ENCODE peak calls at places on chromosomes 16 and 17, in nine cellular contexts. M is germinal center; R is HFFc6; U is CD8-positive, alpha-beta memory T cell; H is cardiac muscle cell; S is iris pigment epithelial cell; N is T47D; C is NT2/D1; L is A172. V is an unnamed sample.

GRCh38 chr17:8995711-8996110 is 25.6 kb upstream of the NTN1 start:
- DNase-seq in M (no peak), H (no peak), S (no peak), C (no peak), N (no peak), L (no peak), R (no peak), U (no peak), V (no peak)

GRCh38 chr17:50477976-50478375 is 684 bp upstream of the RSAD1 start:
- DNase-seq in S (no peak), L (no peak), N (no peak), C (no peak), U (no peak), H (no peak), R (no peak), M (no peak), V (no peak)

GRCh38 chr17:82156284-82156925 is 56.2 kb downstream of the CCDC57 start:
- DNase-seq in S (no peak), H (no peak), R (no peak), N (no peak), L (no peak), C (no peak), U (no peak), M (no peak), V (no peak)

GRCh38 chr16:87595712-87596111 is 6.6 kb upstream of the JPH3 start:
- DNase-seq in R (no peak), U (no peak), C (no peak), N (no peak), S (no peak), M (no peak), H (no peak), L (no peak), V (no peak)

GRCh38 chr17:76250141-76250540 is 9.8 kb upstream of the RNF157 start:
- DNase-seq in H (no peak), C (no peak), L (no peak), U (no peak), S (no peak), N (no peak), M (no peak), R (no peak), V (no peak)

GRCh38 chr16:2226245-2226793 is 2.9 kb downstream of the E4F1 start:
- DNase-seq in C (no peak), U (no peak), N (peak), R (no peak), M (no peak), H (no peak), S (no peak), L (no peak), V (no peak)

GRCh38 chr17:62816282-62816839 is 8.2 kb upstream of the MARCHF10 start:
- DNase-seq in C (no peak), L (no peak), S (no peak), M (no peak), N (peak), U (no peak), H (no peak), R (no peak), V (no peak)

GRCh38 chr17:69978056-69978646 is 96.9 kb upstream of the KCNJ16 start:
- DNase-seq in S (peak), M (no peak), L (no peak), N (no peak), U (no peak), C (no peak), H (no peak), R (no peak), V (no peak)

GRCh38 chr17:33438136-33438535 is 145.0 kb upstream of the ASIC2 start:
- DNase-seq in N (no peak), U (no peak), C (no peak), S (no peak), L (no peak), R (no peak), M (no peak), H (peak), V (no peak)

GRCh38 chr17:82219083-82219482 is 6.4 kb upstream of the CCDC57 start:
- DNase-seq in S (no peak), U (no peak), H (no peak), N (no peak), M (no peak), L (no peak), R (no peak), C (no peak), V (no peak)

GRCh38 chr17:21075739-21076085 is 32.9 kb upstream of the USP22 start:
- DNase-seq in H (no peak), R (no peak), M (no peak), N (no peak), C (no peak), U (no peak), L (no peak), S (no peak), V (no peak)

GRCh38 chr17:80265205-80266068 is 4.8 kb downstream of the RNF213 start:
- DNase-seq in L (no peak), S (no peak), U (peak), N (no peak), C (no peak), M (no peak), H (no peak), R (no peak), V (peak)

GRCh38 chr17:79888811-79889634 is 49.8 kb upstream of the CBX4 start:
- DNase-seq in U (no peak), M (no peak), S (no peak), N (no peak), L (no peak), C (no peak), H (no peak), R (no peak), V (no peak)

GRCh38 chr16:88672776-88673175 is 9.9 kb upstream of the MVD start:
- DNase-seq in M (no peak), N (peak), R (no peak), H (no peak), C (peak), U (no peak), L (no peak), S (no peak), V (no peak)

GRCh38 chr17:12415031-12415430 is 250.7 kb upstream of the MYOCD start:
- DNase-seq in S (peak), C (peak), R (peak), M (no peak), H (no peak), L (no peak), U (no peak), N (no peak), V (no peak)

GRCh38 chr16:85798901-85799496 is 345 bp downstream of the EMC8 start:
- DNase-seq in U (peak), N (no peak), R (peak), M (peak), L (no peak), C (no peak), H (peak), S (peak), V (peak)

GRCh38 chr17:31064707-31065106 is 30.1 kb upstream of the NF1 start:
- DNase-seq in N (no peak), S (no peak), U (no peak), H (no peak), L (no peak), C (no peak), R (no peak), M (no peak), V (no peak)

GRCh38 chr17:17902357-17902756 is 65.6 kb upstream of the SREBF1 start:
- DNase-seq in M (no peak), H (no peak), C (no peak), R (no peak), L (no peak), S (no peak), U (no peak), N (no peak), V (no peak)

GRCh38 chr17:45857977-45858708 is 13.5 kb downstream of the SPPL2C start:
- DNase-seq in C (peak), S (peak), N (peak), U (no peak), R (peak), L (peak), H (peak), M (no peak), V (no peak)

GRCh38 chr17:7888184-7888920 is at the start of gene CHD3:
- DNase-seq in L (no peak), U (peak), S (peak), R (no peak), C (no peak), H (peak), N (peak), M (no peak), V (peak)

GRCh38 chr17:39954876-39955275 is 7.9 kb upstream of the GSDMA start:
- DNase-seq in L (no peak), N (no peak), R (no peak), H (no peak), S (no peak), U (no peak), M (no peak), C (no peak), V (no peak)

GRCh38 chr17:48642843-48643696 is 16.9 kb upstream of the HOXB9 start:
- DNase-seq in C (no peak), N (no peak), H (no peak), U (no peak), L (no peak), M (no peak), S (no peak), R (no peak), V (no peak)

GRCh38 chr17:19812407-19812806 is 55.3 kb downstream of the ULK2 start:
- DNase-seq in S (peak), R (peak), C (no peak), U (no peak), N (peak), M (no peak), L (no peak), H (peak), V (no peak)

GRCh38 chr16:47018223-47018891 is 44.9 kb upstream of the DNAJA2 start:
- DNase-seq in N (peak), L (peak), U (peak), H (peak), R (peak), M (peak), C (no peak), S (peak), V (peak)

GRCh38 chr16:2186064-2186463 is 10.3 kb downstream of the CASKIN1 start:
- DNase-seq in R (no peak), L (no peak), M (no peak), S (no peak), C (no peak), N (no peak), H (no peak), U (no peak), V (no peak)